ENCODE peak calls at places on chromosomes 1 and 21, in six cellular contexts. Z is A549, Y is HepG2, W is GM12878, X is K562, V is endothelial cell of umbilical vein. P is an unnamed sample.
A peak's percentile ranks its signal among the peaks of the same experiment; 100 is the strongest.

GRCh38 chr1:85603086-85603485 is 22.5 kb downstream of the CCN1 start:
- DNase-seq in V (no peak), Z (no peak), Y (no peak), X (no peak), W (no peak), P (no peak)

GRCh38 chr1:184854456-184855180 is 100.0 kb upstream of the EDEM3 start:
- DNase-seq in Y (no peak), X (no peak), Z (no peak), W (no peak), V (peak; percentile 70), P (peak; percentile 77)

GRCh38 chr1:236172041-236172579 is 29.8 kb downstream of the GPR137B start:
- DNase-seq in X (no peak), V (no peak), W (no peak), Y (no peak), Z (no peak), P (no peak)

GRCh38 chr21:32004281-32004680 is 131.5 kb downstream of the HUNK start:
- DNase-seq in W (no peak), Z (no peak), V (no peak), Y (no peak), X (no peak), P (peak; percentile 12)

GRCh38 chr1:227893696-227894305 is 53.9 kb downstream of the WNT9A start:
- DNase-seq in W (no peak), X (no peak), Z (no peak), Y (no peak), V (no peak), P (no peak)

GRCh38 chr1:164033782-164034181 is 525.2 kb upstream of the PBX1 start:
- DNase-seq in X (no peak), Y (no peak), W (no peak), Z (no peak), V (no peak), P (no peak)

GRCh38 chr21:45990741-45991605 is 9.4 kb downstream of the COL6A1 start:
- DNase-seq in Z (no peak), V (no peak), Y (no peak), W (no peak), X (no peak), P (peak; percentile 34)

GRCh38 chr1:99533909-99534907 is 111.7 kb upstream of the PALMD start:
- DNase-seq in Z (no peak), Y (no peak), X (no peak), W (no peak), V (peak; percentile 65), P (no peak)

GRCh38 chr1:234851450-234852438 is 241.8 kb upstream of the IRF2BP2 start:
- DNase-seq in W (no peak), Y (no peak), V (peak; percentile 52), Z (peak; percentile 46), X (no peak), P (peak; percentile 86)

GRCh38 chr1:203306970-203307541 is 1.7 kb downstream of the BTG2 start:
- DNase-seq in Z (no peak), X (no peak), V (peak; percentile 42), W (no peak), Y (no peak), P (no peak)
- TF ChIP-seq MYC in Z (no peak), X (no peak), V (no peak), W (no peak), Y (no peak), P (no peak)

GRCh38 chr1:40802078-40803075 is 18.8 kb downstream of the KCNQ4 start:
- DNase-seq in Z (peak; percentile 65), X (peak; percentile 99), V (peak; percentile 74), W (no peak), Y (peak; percentile 36), P (peak; percentile 87)
- TF ChIP-seq MYC in Z (no peak), X (no peak), V (no peak), W (no peak), Y (no peak), P (no peak)

GRCh38 chr21:36917487-36918158 is 48.8 kb downstream of the HLCS start:
- DNase-seq in X (peak; percentile 25), V (peak; percentile 54), Z (peak; percentile 84), W (no peak), Y (peak; percentile 55), P (peak; percentile 17)
- TF ChIP-seq MYC in X (no peak), V (no peak), Z (no peak), W (no peak), Y (no peak), P (no peak)

DNA sequence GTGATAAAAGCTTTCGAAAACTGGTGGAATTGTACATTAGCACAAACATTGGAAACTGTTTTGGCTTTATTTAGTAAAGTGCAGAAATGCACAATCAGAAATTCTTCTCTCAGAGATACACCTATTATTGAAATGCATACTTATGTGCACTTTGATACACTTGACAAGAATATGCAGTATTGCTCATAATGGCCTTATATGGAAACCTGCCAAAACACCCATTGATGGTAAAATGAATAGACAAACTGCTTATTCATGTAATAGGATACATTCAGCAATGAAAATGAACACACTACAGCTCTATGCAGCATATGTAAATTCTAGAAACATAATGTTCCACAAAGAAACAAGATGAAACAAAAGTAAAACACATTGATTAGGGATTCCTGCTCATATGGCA is 223.9 kb downstream of the S1PR1 start:
- DNase-seq in W (no peak), Z (no peak), X (no peak), V (no peak), Y (no peak), P (no peak)
- TF ChIP-seq MYC in W (no peak), Z (no peak), X (no peak), V (no peak), Y (no peak), P (no peak)

GRCh38 chr1:149845416-149845815 is 54.0 kb upstream of the BOLA1 start:
- DNase-seq in Y (no peak), V (no peak), X (no peak), W (no peak), Z (no peak), P (peak; percentile 7)
- TF ChIP-seq MYC in Y (no peak), V (no peak), X (no peak), W (no peak), Z (no peak), P (no peak)

GRCh38 chr1:111475706-111476105 is 1.9 kb downstream of the C1orf162 start:
- DNase-seq in V (no peak), Y (no peak), X (no peak), W (peak; percentile 47), Z (no peak), P (peak; percentile 54)
- TF ChIP-seq MYC in V (no peak), Y (no peak), X (no peak), W (no peak), Z (no peak), P (no peak)

DNA sequence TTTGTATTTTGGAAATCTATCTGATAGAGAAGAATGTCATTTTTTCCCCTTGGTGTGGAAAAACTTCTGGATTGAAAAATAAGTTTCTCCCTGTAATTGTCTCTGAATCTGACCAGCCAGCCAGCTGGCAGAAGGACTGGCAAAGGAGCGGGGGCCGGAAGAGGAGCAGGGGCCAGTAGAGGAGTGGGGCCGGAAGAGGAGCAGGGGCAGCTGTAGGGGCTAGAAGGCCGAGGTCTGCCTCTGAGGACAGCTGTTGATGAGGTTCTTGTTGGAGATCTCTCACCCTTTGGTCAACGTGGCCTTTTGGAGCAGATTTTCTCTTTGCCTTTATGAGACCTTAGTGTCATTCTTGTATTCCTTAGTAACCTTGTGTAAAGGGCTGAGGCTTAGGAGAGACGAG is 121.8 kb downstream of the GALNT2 start:
- DNase-seq in Z (no peak), Y (no peak), W (no peak), V (no peak), X (no peak), P (no peak)
- TF ChIP-seq MYC in Z (no peak), Y (no peak), W (no peak), V (no peak), X (no peak), P (no peak)

DNA sequence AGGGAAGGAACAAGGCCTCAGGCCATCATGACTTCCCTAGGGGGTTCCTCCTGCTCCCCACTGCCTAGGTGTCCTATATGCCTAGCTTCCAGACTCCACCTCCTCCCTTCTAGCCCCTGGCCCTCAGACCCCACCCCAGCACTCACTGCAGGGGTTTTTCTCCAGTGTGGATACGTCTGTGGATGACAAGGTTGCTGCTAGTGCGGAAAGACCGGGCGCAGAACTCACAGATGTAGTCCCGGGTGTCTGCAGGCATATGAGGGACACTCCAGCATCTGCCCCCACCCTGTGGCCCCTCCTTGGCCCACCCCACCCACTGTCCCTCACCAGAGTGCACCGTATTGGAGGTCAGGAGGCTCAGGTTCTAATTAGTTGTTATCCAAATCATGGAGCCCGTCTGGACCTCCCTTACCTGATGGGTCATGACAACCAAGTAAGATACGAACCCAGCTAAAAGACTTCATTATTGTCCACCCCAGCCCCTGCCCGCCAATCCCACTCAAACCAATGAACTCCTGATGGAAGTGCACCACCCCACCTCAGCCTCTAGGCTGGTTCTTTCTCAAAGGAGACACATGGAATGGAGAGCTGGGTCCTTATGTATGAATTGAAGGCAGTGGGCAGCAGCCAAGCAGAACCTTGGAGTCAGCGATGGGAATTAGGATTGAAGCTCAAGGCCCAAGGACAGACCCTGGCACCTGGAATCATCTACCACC is 8.2 kb downstream of the ZNF692 start:
- DNase-seq in Y (no peak), V (no peak), W (no peak), X (no peak), Z (no peak), P (no peak)
- TF ChIP-seq MYC in Y (no peak), V (no peak), W (no peak), X (no peak), Z (no peak), P (no peak)

DNA sequence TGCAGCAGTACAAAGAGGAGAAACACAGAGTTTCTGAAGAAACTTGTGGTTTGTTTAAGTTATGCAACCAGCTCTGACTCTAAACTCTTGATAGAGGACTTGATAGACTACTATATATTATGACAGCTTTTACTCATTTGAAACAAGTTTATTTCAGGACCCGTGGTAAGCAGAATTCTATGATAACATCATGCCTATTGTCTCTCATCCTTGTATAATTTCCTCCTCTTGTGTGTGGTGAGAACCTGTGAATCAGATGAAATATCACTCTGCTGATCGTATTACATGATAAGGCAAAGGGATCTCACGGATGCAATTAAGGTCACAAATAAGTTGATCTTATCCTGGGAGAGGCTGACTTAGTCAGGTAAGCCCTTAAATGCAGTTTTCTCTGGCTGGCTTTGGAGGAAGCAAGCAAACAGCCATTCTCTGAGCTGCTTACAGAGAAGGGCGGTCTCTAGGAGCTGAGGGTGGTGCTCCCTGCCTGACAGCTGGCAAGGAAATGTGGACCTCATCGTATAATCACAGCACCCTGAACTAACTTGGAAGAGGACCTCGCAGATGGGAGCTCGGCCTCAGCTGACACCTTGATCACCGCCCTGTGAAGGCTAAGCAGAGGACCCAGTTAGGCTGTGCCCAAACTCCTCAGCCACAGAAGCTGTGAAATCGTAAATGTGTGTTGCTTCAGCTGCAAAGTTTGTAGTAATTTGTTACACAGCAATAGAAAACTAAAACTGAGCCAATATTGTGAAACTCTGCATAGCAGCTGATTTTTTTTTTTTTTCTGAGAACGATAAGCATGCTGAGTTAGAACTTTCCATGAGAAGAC is 151.1 kb upstream of the DPT start:
- DNase-seq in V (peak; percentile 8), W (no peak), X (no peak), Y (no peak), Z (no peak), P (no peak)
- TF ChIP-seq MYC in V (no peak), W (no peak), X (no peak), Y (no peak), Z (no peak), P (no peak)